ENCODE peak calls at places on chromosomes 2 and 18, in six cellular contexts. O, V, R, T, W and U are unnamed samples.

GRCh38 chr2:26316041-26316440 is 29.9 kb upstream of the SELENOI start:
- DNase-seq in O (peak; percentile 35), V (no peak), R (peak; percentile 35), T (no peak), W (no peak), U (peak; percentile 69)

GRCh38 chr2:120489023-120489422 is 143.1 kb downstream of the INHBB start:
- DNase-seq in O (no peak), V (no peak), R (no peak), T (no peak), W (no peak), U (no peak)

GRCh38 chr2:14756981-14757657 is 124.6 kb downstream of the LRATD1 start:
- DNase-seq in O (no peak), V (no peak), R (no peak), T (no peak), W (no peak), U (peak; percentile 71)

GRCh38 chr2:31337197-31337596 is 77.3 kb downstream of the XDH start:
- DNase-seq in O (no peak), V (no peak), R (no peak), T (no peak), W (no peak), U (no peak)

GRCh38 chr2:65731476-65731875 is 299.1 kb upstream of the SPRED2 start:
- DNase-seq in O (no peak), V (no peak), R (no peak), T (no peak), W (no peak), U (no peak)

GRCh38 chr2:239880396-239880795 is 144.7 kb downstream of the NDUFA10 start:
- DNase-seq in O (no peak), V (no peak), R (no peak), T (no peak), W (no peak), U (no peak)

GRCh38 chr2:145203931-145204330 is 684.0 kb upstream of the ZEB2 start:
- DNase-seq in O (no peak), V (no peak), R (no peak), T (no peak), W (no peak), U (no peak)

GRCh38 chr2:241417626-241418025 is 61.5 kb downstream of the FARP2 start:
- DNase-seq in O (no peak), V (no peak), R (peak; percentile 66), T (no peak), W (no peak), U (no peak)

GRCh38 chr18:11653521-11653920 is 35.5 kb upstream of the GNAL start:
- DNase-seq in O (no peak), V (no peak), R (no peak), T (no peak), W (no peak), U (no peak)

GRCh38 chr18:906416-907170 is 1.9 kb downstream of the ADCYAP1 start:
- DNase-seq in O (no peak), V (no peak), R (no peak), T (no peak), W (no peak), U (no peak)

GRCh38 chr18:62460851-62461300 is 61.9 kb upstream of the ZCCHC2 start:
- DNase-seq in O (no peak), V (no peak), R (peak; percentile 99), T (no peak), W (no peak), U (peak; percentile 74)

GRCh38 chr2:190181066-190181681 is 118.6 kb upstream of the MSTN start:
- DNase-seq in O (peak; percentile 6), V (no peak), R (no peak), T (no peak), W (no peak), U (peak; percentile 66)

GRCh38 chr2:28678175-28678855 is 73.3 kb upstream of the PPP1CB start:
- DNase-seq in O (no peak), V (no peak), R (no peak), T (no peak), W (no peak), U (no peak)

GRCh38 chr18:57789105-57789504 is 14.0 kb downstream of the ATP8B1 start:
- DNase-seq in O (no peak), V (no peak), R (no peak), T (no peak), W (no peak), U (no peak)

GRCh38 chr2:236545814-236546480 is 23.7 kb upstream of the ACKR3 start:
- DNase-seq in O (no peak), V (peak; percentile 89), R (no peak), T (no peak), W (no peak), U (no peak)

GRCh38 chr2:220445429-220446105 is 818.1 kb downstream of the SLC4A3 start:
- DNase-seq in O (no peak), V (no peak), R (no peak), T (no peak), W (no peak), U (no peak)

GRCh38 chr2:172943992-172944793 is 131.5 kb upstream of the MAP3K20 start:
- DNase-seq in O (no peak), V (no peak), R (no peak), T (no peak), W (no peak), U (no peak)

GRCh38 chr2:216320852-216321251 is 51.4 kb downstream of the MARCHF4 start:
- DNase-seq in O (no peak), V (no peak), R (no peak), T (no peak), W (no peak), U (no peak)

GRCh38 chr2:30590407-30590806 is 143.4 kb downstream of the LCLAT1 start:
- DNase-seq in O (no peak), V (no peak), R (no peak), T (no peak), W (no peak), U (no peak)

DNA sequence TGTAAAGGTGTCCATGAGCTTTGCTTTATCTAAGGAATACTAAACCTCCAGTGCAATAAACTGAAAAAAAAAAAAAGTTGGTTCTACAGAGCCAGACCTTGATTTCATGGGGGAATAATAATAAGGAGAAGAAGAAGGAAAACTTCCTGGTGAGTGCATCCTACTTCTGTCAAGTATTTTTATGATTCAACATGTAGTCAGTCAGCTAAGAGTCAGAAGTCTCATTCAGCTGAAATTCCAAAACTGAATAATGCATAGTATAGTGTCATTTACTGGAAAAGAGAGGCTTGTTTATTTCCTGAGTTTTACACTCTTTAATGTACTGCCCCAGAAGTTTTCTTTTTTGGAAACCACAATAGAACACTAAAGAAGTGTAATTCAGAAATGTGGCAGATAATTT is 77.8 kb upstream of the TACR1 start:
- DNase-seq in O (no peak), V (no peak), R (no peak), T (no peak), W (peak; percentile 17), U (no peak)
- TF ChIP-seq MYC in O (no peak), V (no peak), R (no peak), T (no peak), W (no peak), U (no peak)

GRCh38 chr2:86193901-86194567 is 1.2 kb downstream of the IMMT start:
- DNase-seq in O (no peak), V (no peak), R (peak; percentile 54), T (no peak), W (no peak), U (peak; percentile 37)

GRCh38 chr2:86194751-86195054 is 559 bp downstream of the IMMT start:
- DNase-seq in O (no peak), V (peak; percentile 70), R (no peak), T (no peak), W (peak; percentile 96), U (no peak)

GRCh38 chr2:86189782-86190416 is 5.4 kb downstream of the IMMT start:
- DNase-seq in O (no peak), V (no peak), R (no peak), T (no peak), W (no peak), U (no peak)

GRCh38 chr2:86199834-86200177 is 549 bp downstream of the MRPL35 start:
- DNase-seq in O (no peak), V (no peak), R (no peak), T (no peak), W (no peak), U (peak; percentile 25)

GRCh38 chr2:86195055-86195807 is at the start of gene IMMT:
- DNase-seq in O (peak; percentile 93), V (peak; percentile 76), R (peak; percentile 97), T (peak; percentile 94), W (peak; percentile 98), U (peak; percentile 99)
- TF ChIP-seq POLR2A in O (peak; percentile 89), V (peak; percentile 93), R (peak; percentile 92), T (peak; percentile 100), W (peak; percentile 89), U (peak; percentile 88)

GRCh38 chr2:202848813-202849212 is 22.8 kb downstream of the ICA1L start:
- DNase-seq in O (no peak), V (no peak), R (no peak), T (no peak), W (no peak), U (peak; percentile 85)
- TF ChIP-seq CTCF in O (no peak), V (no peak), R (no peak), T (no peak), W (no peak), U (no peak)

GRCh38 chr2:89848114-89848513 is 1156.6 kb downstream of the RPIA start:
- DNase-seq in O (no peak), V (no peak), R (no peak), T (peak; percentile 1), W (no peak), U (no peak)

GRCh38 chr2:89841476-89841840 is 1150.0 kb downstream of the RPIA start:
- DNase-seq in O (no peak), V (no peak), R (no peak), T (peak; percentile 0), W (no peak), U (no peak)

GRCh38 chr2:89842180-89842908 is 1150.9 kb downstream of the RPIA start:
- DNase-seq in O (no peak), V (no peak), R (no peak), T (peak; percentile 1), W (no peak), U (no peak)

GRCh38 chr2:89845532-89845931 is 1154.1 kb downstream of the RPIA start:
- DNase-seq in O (no peak), V (no peak), R (no peak), T (peak; percentile 2), W (no peak), U (no peak)

GRCh38 chr2:89844221-89844943 is 1152.9 kb downstream of the RPIA start:
- DNase-seq in O (no peak), V (no peak), R (no peak), T (peak; percentile 2), W (no peak), U (no peak)
- TF ChIP-seq MYC in O (no peak), V (no peak), R (no peak), T (no peak), W (no peak), U (no peak)